ENCODE peak calls at places on chromosomes 16 and 17, in eight cellular contexts. One of them, this sample, is unnamed.

GRCh38 chr16:14500791-14501190 is 129.3 kb downstream of the PARN start:
- DNase-seq in NCI-H69: peak; percentile 32
- DNase-seq in T follicular helper cell: no peak
- DNase-seq in amygdala: no peak
- DNase-seq in A549: no peak
- DNase-seq in progenitor cell of endocrine pancreas: no peak
- DNase-seq in AG04450: peak; percentile 21
- DNase-seq in NCI-H460: no peak
- DNase-seq in this sample: no peak

GRCh38 chr16:30615358-30616076 is 5.3 kb upstream of the ZNF689 start:
- DNase-seq in NCI-H69: peak; percentile 64
- DNase-seq in T follicular helper cell: peak; percentile 57
- DNase-seq in amygdala: no peak
- DNase-seq in A549: peak; percentile 80
- DNase-seq in progenitor cell of endocrine pancreas: peak; percentile 36
- DNase-seq in AG04450: no peak
- DNase-seq in NCI-H460: peak; percentile 13
- DNase-seq in this sample: no peak

GRCh38 chr17:49862781-49863331 is 15.0 kb upstream of the TAC4 start:
- DNase-seq in NCI-H69: no peak
- DNase-seq in T follicular helper cell: no peak
- DNase-seq in amygdala: no peak
- DNase-seq in A549: no peak
- DNase-seq in progenitor cell of endocrine pancreas: no peak
- DNase-seq in AG04450: no peak
- DNase-seq in NCI-H460: no peak
- DNase-seq in this sample: no peak

GRCh38 chr16:81066700-81067099 is 10.3 kb downstream of the C16orf46 start:
- DNase-seq in NCI-H69: no peak
- DNase-seq in T follicular helper cell: no peak
- DNase-seq in amygdala: no peak
- DNase-seq in A549: no peak
- DNase-seq in progenitor cell of endocrine pancreas: no peak
- DNase-seq in AG04450: no peak
- DNase-seq in NCI-H460: no peak
- DNase-seq in this sample: no peak

GRCh38 chr16:695355-696089 is 5.3 kb upstream of the WDR24 start:
- DNase-seq in NCI-H69: peak; percentile 99
- DNase-seq in T follicular helper cell: peak; percentile 55
- DNase-seq in amygdala: no peak
- DNase-seq in A549: no peak
- DNase-seq in progenitor cell of endocrine pancreas: no peak
- DNase-seq in AG04450: no peak
- DNase-seq in NCI-H460: no peak
- DNase-seq in this sample: no peak

GRCh38 chr17:36978810-36979584 is 30.2 kb downstream of the AATF start:
- DNase-seq in NCI-H69: peak; percentile 21
- DNase-seq in T follicular helper cell: no peak
- DNase-seq in amygdala: no peak
- DNase-seq in A549: no peak
- DNase-seq in progenitor cell of endocrine pancreas: no peak
- DNase-seq in AG04450: no peak
- DNase-seq in NCI-H460: no peak
- DNase-seq in this sample: no peak

GRCh38 chr17:29572691-29573557 is 4.4 kb downstream of the TP53I13 start:
- DNase-seq in NCI-H69: peak; percentile 56
- DNase-seq in T follicular helper cell: peak; percentile 15
- DNase-seq in amygdala: no peak
- DNase-seq in A549: no peak
- DNase-seq in progenitor cell of endocrine pancreas: peak; percentile 59
- DNase-seq in AG04450: no peak
- DNase-seq in NCI-H460: no peak
- DNase-seq in this sample: no peak

GRCh38 chr17:15659663-15660062 is 24.4 kb downstream of the TRIM16 start:
- DNase-seq in NCI-H69: no peak
- DNase-seq in T follicular helper cell: no peak
- DNase-seq in amygdala: no peak
- DNase-seq in A549: no peak
- DNase-seq in progenitor cell of endocrine pancreas: no peak
- DNase-seq in AG04450: no peak
- DNase-seq in NCI-H460: no peak
- DNase-seq in this sample: no peak

GRCh38 chr17:12357600-12357999 is 308.1 kb upstream of the MYOCD start:
- DNase-seq in NCI-H69: no peak
- DNase-seq in T follicular helper cell: no peak
- DNase-seq in amygdala: no peak
- DNase-seq in A549: no peak
- DNase-seq in progenitor cell of endocrine pancreas: no peak
- DNase-seq in AG04450: no peak
- DNase-seq in NCI-H460: no peak
- DNase-seq in this sample: no peak

GRCh38 chr17:44375196-44376017 is 11.8 kb upstream of the FAM171A2 start:
- DNase-seq in NCI-H69: no peak
- DNase-seq in T follicular helper cell: no peak
- DNase-seq in amygdala: no peak
- DNase-seq in A549: no peak
- DNase-seq in progenitor cell of endocrine pancreas: no peak
- DNase-seq in AG04450: no peak
- DNase-seq in NCI-H460: no peak
- DNase-seq in this sample: no peak

GRCh38 chr17:13888043-13888442 is 181.3 kb upstream of the COX10 start:
- DNase-seq in NCI-H69: no peak
- DNase-seq in T follicular helper cell: no peak
- DNase-seq in amygdala: no peak
- DNase-seq in A549: no peak
- DNase-seq in progenitor cell of endocrine pancreas: no peak
- DNase-seq in AG04450: no peak
- DNase-seq in NCI-H460: no peak
- DNase-seq in this sample: no peak

GRCh38 chr17:47950448-47950847 is 7.2 kb downstream of the PRR15L start:
- DNase-seq in NCI-H69: no peak
- DNase-seq in T follicular helper cell: no peak
- DNase-seq in amygdala: no peak
- DNase-seq in A549: no peak
- DNase-seq in progenitor cell of endocrine pancreas: no peak
- DNase-seq in AG04450: no peak
- DNase-seq in NCI-H460: no peak
- DNase-seq in this sample: no peak

GRCh38 chr16:14527411-14528044 is 102.5 kb downstream of the PARN start:
- DNase-seq in NCI-H69: no peak
- DNase-seq in T follicular helper cell: no peak
- DNase-seq in amygdala: no peak
- DNase-seq in A549: no peak
- DNase-seq in progenitor cell of endocrine pancreas: no peak
- DNase-seq in AG04450: peak; percentile 49
- DNase-seq in NCI-H460: no peak
- DNase-seq in this sample: no peak

GRCh38 chr16:70647461-70648359 is 1.4 kb downstream of the IL34 start:
- DNase-seq in NCI-H69: no peak
- DNase-seq in T follicular helper cell: no peak
- DNase-seq in amygdala: no peak
- DNase-seq in A549: no peak
- DNase-seq in progenitor cell of endocrine pancreas: no peak
- DNase-seq in AG04450: no peak
- DNase-seq in NCI-H460: no peak
- DNase-seq in this sample: no peak

GRCh38 chr17:13002761-13003453 is 14.9 kb downstream of the ELAC2 start:
- DNase-seq in NCI-H69: peak; percentile 67
- DNase-seq in T follicular helper cell: peak; percentile 20
- DNase-seq in amygdala: peak; percentile 48
- DNase-seq in A549: peak; percentile 80
- DNase-seq in progenitor cell of endocrine pancreas: peak; percentile 51
- DNase-seq in AG04450: peak; percentile 55
- DNase-seq in NCI-H460: peak; percentile 68
- DNase-seq in this sample: peak; percentile 48

GRCh38 chr16:12661656-12662172 is 142.0 kb downstream of the CPPED1 start:
- DNase-seq in NCI-H69: no peak
- DNase-seq in T follicular helper cell: no peak
- DNase-seq in amygdala: no peak
- DNase-seq in A549: no peak
- DNase-seq in progenitor cell of endocrine pancreas: peak; percentile 79
- DNase-seq in AG04450: no peak
- DNase-seq in NCI-H460: peak; percentile 12
- DNase-seq in this sample: no peak

GRCh38 chr17:12485361-12485911 is 180.3 kb upstream of the MYOCD start:
- DNase-seq in NCI-H69: no peak
- DNase-seq in T follicular helper cell: no peak
- DNase-seq in amygdala: no peak
- DNase-seq in A549: no peak
- DNase-seq in progenitor cell of endocrine pancreas: no peak
- DNase-seq in AG04450: no peak
- DNase-seq in NCI-H460: no peak
- DNase-seq in this sample: no peak

GRCh38 chr17:76585649-76586593 is at the start of gene ST6GALNAC2:
- DNase-seq in NCI-H69: peak; percentile 89
- DNase-seq in T follicular helper cell: no peak
- DNase-seq in amygdala: peak; percentile 10
- DNase-seq in A549: peak; percentile 70
- DNase-seq in progenitor cell of endocrine pancreas: peak; percentile 58
- DNase-seq in AG04450: no peak
- DNase-seq in NCI-H460: peak; percentile 63
- DNase-seq in this sample: no peak

This sample was measured in glomerular endothelial cell.